ENCODE peak calls at places on chromosomes 11 and 22, in nine cellular contexts. N is HS-5, J is immature natural killer cell, T is psoas muscle, C is iris pigment epithelial cell, L is non-pigmented ciliary epithelial cell, U is WTC11, A is GM12865, Q is nucleus accumbens. F is an unnamed sample.
A peak's percentile ranks its signal among the peaks of the same experiment; 100 is the strongest.

GRCh38 chr11:19972637-19973036 is 187.6 kb downstream of the DBX1 start:
- DNase-seq in N (no peak), J (no peak), T (no peak), C (no peak), L (no peak), U (no peak), A (no peak), Q (no peak), F (no peak)

GRCh38 chr11:127003260-127003981 is 2.9 kb upstream of the KIRREL3 start:
- DNase-seq in N (no peak), J (no peak), T (no peak), C (no peak), L (no peak), U (peak; percentile 83), A (peak; percentile 19), Q (no peak), F (peak; percentile 71)

GRCh38 chr11:75103380-75104026 is 6.8 kb upstream of the OR2AT4 start:
- DNase-seq in N (peak; percentile 65), J (no peak), T (no peak), C (peak; percentile 53), L (no peak), U (no peak), A (peak; percentile 39), Q (no peak), F (no peak)

GRCh38 chr22:23837496-23837859 is 1.3 kb downstream of the DERL3 start:
- DNase-seq in N (no peak), J (no peak), T (peak; percentile 13), C (no peak), L (no peak), U (no peak), A (no peak), Q (no peak), F (no peak)

GRCh38 chr11:119533931-119534694 is 111.1 kb upstream of the THY1 start:
- DNase-seq in N (peak; percentile 33), J (no peak), T (peak; percentile 79), C (peak; percentile 56), L (no peak), U (peak; percentile 91), A (peak; percentile 60), Q (peak; percentile 78), F (peak; percentile 44)

GRCh38 chr22:46322711-46323110 is 12.8 kb upstream of the TRMU start:
- DNase-seq in N (no peak), J (no peak), T (no peak), C (no peak), L (no peak), U (no peak), A (no peak), Q (no peak), F (no peak)

GRCh38 chr22:19110064-19110458 is 12.2 kb downstream of the DGCR2 start:
- DNase-seq in N (no peak), J (no peak), T (no peak), C (no peak), L (no peak), U (no peak), A (no peak), Q (no peak), F (no peak)

GRCh38 chr11:28877366-28877765 is 769.2 kb downstream of the METTL15 start:
- DNase-seq in N (no peak), J (no peak), T (no peak), C (no peak), L (no peak), U (no peak), A (no peak), Q (no peak), F (no peak)

GRCh38 chr11:128036556-128037093 is 550.7 kb downstream of the ETS1 start:
- DNase-seq in N (no peak), J (no peak), T (no peak), C (no peak), L (no peak), U (no peak), A (no peak), Q (no peak), F (no peak)

GRCh38 chr11:24963879-24964278 is 467.0 kb downstream of the LUZP2 start:
- DNase-seq in N (peak; percentile 31), J (no peak), T (no peak), C (peak; percentile 37), L (peak; percentile 27), U (no peak), A (no peak), Q (no peak), F (no peak)

GRCh38 chr11:134585666-134586285 is 173.7 kb upstream of the B3GAT1 start:
- DNase-seq in N (no peak), J (no peak), T (no peak), C (no peak), L (no peak), U (no peak), A (no peak), Q (no peak), F (no peak)

GRCh38 chr11:132312616-132313210 is 942.3 kb downstream of the NTM start:
- DNase-seq in N (no peak), J (no peak), T (no peak), C (peak; percentile 5), L (no peak), U (peak; percentile 45), A (peak; percentile 58), Q (peak; percentile 5), F (no peak)

GRCh38 chr11:40274017-40274416 is 1185.4 kb downstream of the LRRC4C start:
- DNase-seq in N (no peak), J (no peak), T (no peak), C (peak; percentile 70), L (peak; percentile 51), U (no peak), A (no peak), Q (no peak), F (no peak)

GRCh38 chr22:25368271-25368670 is 148.8 kb downstream of the CRYBB2 start:
- DNase-seq in N (peak; percentile 3), J (no peak), T (no peak), C (peak; percentile 78), L (peak; percentile 47), U (no peak), A (no peak), Q (no peak), F (no peak)